ENCODE peak calls at places on chromosomes 16 and 17, in seven cellular contexts. G is K562, Q is SK-N-SH, V is HepG2, E is H1, M is GM12878, N is GM12891. T is an unnamed sample.
A peak's percentile ranks its signal among the peaks of the same experiment; 100 is the strongest.

GRCh38 chr17:2736956-2737355 is 12.5 kb downstream of the CCDC92B start:
- DNase-seq in G (no peak), Q (peak; percentile 74), V (no peak), E (no peak), M (no peak), N (no peak), T (no peak)

GRCh38 chr16:77789085-77789611 is 784 bp downstream of the VAT1L start:
- DNase-seq in G (no peak), Q (peak; percentile 47), V (no peak), E (peak; percentile 54), M (no peak), N (no peak), T (no peak)

GRCh38 chr17:65055280-65055707 is 1.2 kb downstream of the GNA13 start:
- DNase-seq in G (no peak), Q (peak; percentile 36), V (no peak), E (no peak), M (no peak), N (no peak), T (no peak)

GRCh38 chr16:69328854-69329316 is 1.5 kb downstream of the PDF start:
- DNase-seq in G (peak; percentile 24), Q (no peak), V (no peak), E (no peak), M (no peak), N (no peak), T (no peak)

GRCh38 chr17:14301761-14302401 is 1.0 kb downstream of the HS3ST3B1 start:
- DNase-seq in G (no peak), Q (no peak), V (no peak), E (peak; percentile 63), M (no peak), N (no peak), T (no peak)

GRCh38 chr16:57801856-57802634 is at the start of gene KIFC3:
- DNase-seq in G (peak; percentile 88), Q (peak; percentile 93), V (peak; percentile 79), E (peak; percentile 73), M (no peak), N (peak; percentile 52), T (no peak)

GRCh38 chr16:57600048-57600835 is 28.2 kb upstream of the ADGRG1 start:
- DNase-seq in G (peak; percentile 59), Q (peak; percentile 67), V (peak; percentile 70), E (peak; percentile 87), M (no peak), N (no peak), T (no peak)

GRCh38 chr16:49121636-49122035 is 160.0 kb downstream of the CBLN1 start:
- DNase-seq in G (no peak), Q (no peak), V (no peak), E (no peak), M (no peak), N (no peak), T (no peak)

GRCh38 chr17:76174072-76174471 is 33.0 kb upstream of the FOXJ1 start:
- DNase-seq in G (no peak), Q (no peak), V (peak; percentile 71), E (no peak), M (no peak), N (no peak), T (no peak)

GRCh38 chr17:7445011-7445927 is at the start of gene CHRNB1:
- DNase-seq in G (peak; percentile 89), Q (peak; percentile 94), V (peak; percentile 85), E (peak; percentile 94), M (no peak), N (no peak), T (no peak)

GRCh38 chr17:32627233-32628008 is 140.6 kb downstream of the CDK5R1 start:
- DNase-seq in G (no peak), Q (peak; percentile 13), V (no peak), E (peak; percentile 58), M (no peak), N (no peak), T (no peak)

GRCh38 chr16:57926041-57926440 is 44.9 kb downstream of the CNGB1 start:
- DNase-seq in G (no peak), Q (no peak), V (no peak), E (no peak), M (no peak), N (no peak), T (no peak)

GRCh38 chr17:4607773-4608187 is 23.5 kb downstream of the SMTNL2 start:
- DNase-seq in G (no peak), Q (no peak), V (no peak), E (no peak), M (no peak), N (no peak), T (no peak)

GRCh38 chr17:60743812-60744211 is 66.2 kb downstream of the BCAS3 start:
- DNase-seq in G (no peak), Q (no peak), V (no peak), E (no peak), M (no peak), N (no peak), T (no peak)

GRCh38 chr16:70421473-70422311 is 17.2 kb downstream of the ST3GAL2 start:
- DNase-seq in G (peak; percentile 77), Q (no peak), V (no peak), E (no peak), M (no peak), N (no peak), T (no peak)

GRCh38 chr17:38511126-38512108 is 83.2 kb downstream of the ARHGAP23 start:
- DNase-seq in G (no peak), Q (no peak), V (no peak), E (no peak), M (no peak), N (no peak), T (no peak)

GRCh38 chr17:48869821-48870318 is 22.7 kb upstream of the ATP5MC1 start:
- DNase-seq in G (no peak), Q (no peak), V (no peak), E (no peak), M (no peak), N (no peak), T (no peak)

GRCh38 chr17:61586031-61586566 is 4.9 kb downstream of the NACA2 start:
- DNase-seq in G (no peak), Q (no peak), V (no peak), E (no peak), M (no peak), N (no peak), T (no peak)

GRCh38 chr17:4719146-4719545 is 8.7 kb downstream of the ARRB2 start:
- DNase-seq in G (no peak), Q (no peak), V (no peak), E (no peak), M (no peak), N (no peak), T (no peak)

GRCh38 chr17:49438885-49439284 is 24.2 kb upstream of the PHB1 start:
- DNase-seq in G (no peak), Q (peak; percentile 62), V (no peak), E (no peak), M (no peak), N (no peak), T (peak; percentile 32)

GRCh38 chr17:67993153-67993997 is 2.9 kb downstream of the C17orf58 start:
- DNase-seq in G (peak; percentile 87), Q (peak; percentile 98), V (peak; percentile 68), E (peak; percentile 84), M (no peak), N (peak; percentile 83), T (peak; percentile 65)

GRCh38 chr16:4261557-4262172 is 11.2 kb downstream of the TFAP4 start:
- DNase-seq in G (peak; percentile 69), Q (peak; percentile 78), V (peak; percentile 26), E (peak; percentile 95), M (no peak), N (no peak), T (no peak)
- TF ChIP-seq POLR2AphosphoS5 in G (no peak), Q (no peak), V (no peak), E (no peak), M (no peak), N (no peak), T (no peak)

GRCh38 chr16:74888227-74888862 is 96.6 kb downstream of the WDR59 start:
- DNase-seq in G (no peak), Q (no peak), V (no peak), E (no peak), M (no peak), N (no peak), T (no peak)
- TF ChIP-seq TAF1 in G (no peak), Q (no peak), V (no peak), E (no peak), M (no peak), N (no peak), T (no peak)

DNA sequence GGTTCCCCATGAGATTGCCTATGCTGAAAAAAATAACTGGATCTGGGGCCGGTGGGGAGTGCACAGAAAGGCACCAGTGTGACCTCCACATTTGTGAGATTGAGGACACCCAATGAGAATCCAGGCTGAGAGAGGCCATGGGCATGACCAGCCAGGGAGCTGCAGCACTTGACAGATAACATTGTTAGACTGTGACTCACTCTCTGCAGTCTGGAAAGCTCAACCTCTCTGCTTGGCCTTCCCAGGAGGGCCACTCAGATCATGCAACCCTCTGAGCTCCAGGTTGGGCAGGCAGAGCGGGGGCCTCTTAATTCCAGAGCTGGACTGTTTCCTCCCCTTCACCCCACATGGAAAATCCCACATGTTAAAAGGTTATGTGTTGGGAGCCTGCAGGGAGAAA is 30.1 kb downstream of the FZD2 start:
- DNase-seq in G (peak; percentile 54), Q (peak; percentile 33), V (peak; percentile 43), E (no peak), M (no peak), N (no peak), T (no peak)
- TF ChIP-seq POLR2AphosphoS5 in G (no peak), Q (peak; percentile 68), V (no peak), E (no peak), M (no peak), N (no peak), T (no peak)

GRCh38 chr16:82699262-82699661 is 72.5 kb downstream of the CDH13 start:
- DNase-seq in G (no peak), Q (no peak), V (no peak), E (no peak), M (no peak), N (no peak), T (no peak)

GRCh38 chr16:82700541-82701240 is 73.9 kb downstream of the CDH13 start:
- DNase-seq in G (no peak), Q (no peak), V (no peak), E (no peak), M (peak; percentile 12), N (no peak), T (no peak)

GRCh38 chr16:82703156-82703555 is 76.4 kb downstream of the CDH13 start:
- DNase-seq in G (no peak), Q (no peak), V (no peak), E (no peak), M (no peak), N (no peak), T (no peak)

GRCh38 chr16:82701302-82702022 is 74.7 kb downstream of the CDH13 start:
- DNase-seq in G (no peak), Q (no peak), V (no peak), E (no peak), M (no peak), N (no peak), T (no peak)

DNA sequence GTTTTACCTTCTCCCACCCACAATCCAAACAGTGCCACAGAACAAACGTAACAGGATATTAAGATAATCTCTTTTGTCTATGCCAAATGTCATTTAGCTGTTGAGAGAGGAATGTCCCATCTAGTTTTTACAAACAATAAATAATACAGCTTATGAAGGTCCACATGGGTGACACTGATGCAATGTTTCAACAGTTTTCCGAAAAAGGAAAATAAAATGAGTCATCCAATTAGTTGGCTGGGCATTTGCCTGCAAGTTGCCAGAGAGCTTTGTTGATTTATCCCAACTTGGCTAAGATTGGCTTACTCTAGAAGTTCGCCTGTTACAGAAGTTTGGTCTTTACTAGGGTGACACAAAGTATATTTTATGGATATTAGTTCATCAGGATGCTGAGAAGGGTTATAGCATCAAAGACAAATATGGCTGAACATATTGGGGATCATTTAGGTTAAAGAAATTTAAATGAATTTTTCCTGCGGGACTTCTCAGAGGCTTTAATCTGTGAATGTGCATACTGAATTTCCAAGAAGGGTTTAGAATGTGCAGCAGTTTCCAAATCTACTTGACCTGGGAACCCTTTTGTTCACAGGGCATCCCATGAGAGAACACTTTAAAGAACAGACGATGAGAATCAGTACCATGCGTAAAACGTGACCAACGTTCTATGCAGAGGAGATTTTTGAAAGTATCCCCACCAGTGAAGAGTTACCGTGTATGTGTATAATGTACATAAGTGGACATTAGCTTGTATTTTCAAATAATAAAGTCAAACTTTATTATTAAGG is 73.1 kb downstream of the CDH13 start:
- DNase-seq in G (no peak), Q (no peak), V (no peak), E (no peak), M (no peak), N (no peak), T (no peak)
- TF ChIP-seq TAF1 in G (no peak), Q (no peak), V (no peak), E (no peak), M (no peak), N (no peak), T (no peak)